ENCODE peak calls at places on chromosome 10, in five cellular contexts. F, Z, U, G and R are unnamed samples.
A peak's percentile ranks its signal among the peaks of the same experiment; 100 is the strongest.

GRCh38 chr10:98878418-98878817 is 357.2 kb downstream of the HPSE2 start:
- DNase-seq in G (no peak), U (no peak), Z (no peak), F (no peak), R (no peak)

GRCh38 chr10:96468845-96469244 is 44.9 kb downstream of the TLL2 start:
- DNase-seq in U (no peak), G (no peak), F (no peak), Z (no peak), R (peak; percentile 18)

GRCh38 chr10:17814981-17815380 is 5.8 kb downstream of the MRC1 start:
- DNase-seq in Z (no peak), U (no peak), F (no peak), G (no peak), R (no peak)

GRCh38 chr10:26445411-26446031 is 7.4 kb downstream of the APBB1IP start:
- DNase-seq in G (no peak), Z (no peak), F (no peak), U (no peak), R (no peak)

GRCh38 chr10:31928531-31929259 is at the start of gene ARHGAP12:
- DNase-seq in G (no peak), U (peak; percentile 88), Z (no peak), F (peak; percentile 74), R (peak; percentile 86)

GRCh38 chr10:33122014-33122788 is 164.2 kb upstream of the ITGB1 start:
- DNase-seq in U (no peak), F (no peak), Z (no peak), G (no peak), R (no peak)

GRCh38 chr10:15737635-15738034 is 17.9 kb upstream of the ITGA8 start:
- DNase-seq in F (no peak), U (no peak), G (no peak), Z (no peak), R (no peak)

GRCh38 chr10:25725917-25726716 is 207.9 kb upstream of the MYO3A start:
- DNase-seq in U (peak; percentile 46), Z (peak; percentile 35), G (no peak), F (peak; percentile 47), R (peak; percentile 43)

GRCh38 chr10:58782876-58783859 is 270.5 kb downstream of the BICC1 start:
- DNase-seq in Z (no peak), U (no peak), F (no peak), G (no peak), R (no peak)

GRCh38 chr10:90968448-90969086 is 47.7 kb upstream of the ANKRD1 start:
- DNase-seq in F (no peak), G (no peak), U (no peak), Z (no peak), R (no peak)

GRCh38 chr10:86316274-86316835 is 50.2 kb downstream of the GRID1 start:
- DNase-seq in U (no peak), F (no peak), Z (no peak), G (no peak), R (no peak)

GRCh38 chr10:22252801-22253577 is 35.2 kb upstream of the EBLN1 start:
- DNase-seq in G (no peak), F (no peak), U (no peak), Z (no peak), R (no peak)

GRCh38 chr10:50304655-50305054 is 53.3 kb upstream of the ASAH2 start:
- DNase-seq in U (no peak), F (no peak), Z (no peak), G (no peak), R (no peak)

GRCh38 chr10:102261842-102262241 is 16.5 kb downstream of the GBF1 start:
- DNase-seq in Z (no peak), G (no peak), F (no peak), U (no peak), R (no peak)

GRCh38 chr10:26455567-26456315 is 17.6 kb downstream of the APBB1IP start:
- DNase-seq in U (no peak), F (no peak), G (no peak), Z (no peak), R (no peak)

GRCh38 chr10:119724630-119725549 is 960 bp upstream of the INPP5F start:
- DNase-seq in G (no peak), U (no peak), Z (no peak), F (peak; percentile 37), R (no peak)

GRCh38 chr10:44262551-44263251 is 122.2 kb downstream of the CXCL12 start:
- DNase-seq in G (no peak), F (no peak), Z (no peak), U (no peak), R (no peak)

GRCh38 chr10:119139464-119140067 is 25.9 kb downstream of the SFXN4 start:
- DNase-seq in G (no peak), F (peak; percentile 28), Z (peak; percentile 16), U (no peak), R (peak; percentile 90)

GRCh38 chr10:72951760-72952159 is 2.8 kb downstream of the PLA2G12B start:
- DNase-seq in F (no peak), G (no peak), Z (no peak), U (no peak), R (no peak)
- H3K4me3 ChIP-seq in F (no peak overlapping the region), G (no peak overlapping the region), Z (no peak overlapping the region), U (no peak overlapping the region), R (no peak overlapping the region)

DNA sequence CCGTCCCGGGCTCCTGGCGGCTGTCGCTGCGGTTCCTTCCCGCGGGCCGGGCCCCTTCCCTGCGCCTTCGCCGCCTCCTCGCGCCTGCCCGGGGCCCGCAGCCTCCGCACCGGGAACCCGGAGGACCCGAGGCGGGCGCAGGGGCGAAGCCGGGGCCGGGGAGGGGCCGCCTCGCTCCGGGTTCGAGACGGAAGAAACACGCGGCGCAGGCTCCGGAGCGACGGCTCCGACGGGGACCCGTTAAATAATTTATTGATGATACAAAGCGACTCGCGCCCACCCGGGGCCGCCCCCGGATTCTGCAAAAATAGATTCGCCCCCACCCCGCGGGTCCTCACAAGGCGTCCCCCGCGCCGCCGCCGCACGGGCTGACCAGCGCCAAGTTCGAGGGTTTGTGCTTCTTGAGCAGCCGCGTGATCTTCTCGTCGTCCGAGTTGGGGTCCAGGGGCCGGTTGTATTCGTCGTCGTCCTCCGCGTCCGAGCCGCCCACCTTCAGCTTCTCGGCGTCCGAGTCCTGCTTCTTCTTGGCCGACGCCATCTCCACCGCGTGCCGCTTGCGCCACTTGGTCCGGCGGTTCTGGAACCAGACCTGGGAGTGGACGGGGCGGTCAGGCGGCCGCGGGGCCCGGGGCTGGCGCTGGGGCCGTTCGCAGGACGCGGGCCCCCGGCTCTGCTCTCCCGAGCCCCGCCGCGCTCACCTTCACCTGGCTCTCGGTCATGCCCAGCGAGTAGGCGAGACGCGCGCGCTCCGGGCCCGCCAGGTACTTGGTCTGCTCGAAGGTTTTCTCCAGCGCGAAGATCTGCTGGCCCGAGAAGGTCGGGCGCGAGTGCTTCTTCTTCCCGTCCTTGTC is 1.1 kb downstream of the NKX6-2 start:
- DNase-seq in F (no peak), G (no peak), Z (no peak), U (no peak), R (no peak)
- TF ChIP-seq EZH2 in F (no peak), G (no peak), Z (no peak), U (no peak), R (no peak)

GRCh38 chr10:66629976-66630375 is 295.9 kb upstream of the LRRTM3 start:
- DNase-seq in G (no peak), F (no peak), U (no peak), Z (no peak), R (no peak)
- H3K36me3 ChIP-seq in G (no peaks in the 10 kb centered on the region), F (no peaks in the 10 kb centered on the region), U (no peaks in the 10 kb centered on the region), Z (no peaks in the 10 kb centered on the region), R (no peaks in the 10 kb centered on the region)

DNA sequence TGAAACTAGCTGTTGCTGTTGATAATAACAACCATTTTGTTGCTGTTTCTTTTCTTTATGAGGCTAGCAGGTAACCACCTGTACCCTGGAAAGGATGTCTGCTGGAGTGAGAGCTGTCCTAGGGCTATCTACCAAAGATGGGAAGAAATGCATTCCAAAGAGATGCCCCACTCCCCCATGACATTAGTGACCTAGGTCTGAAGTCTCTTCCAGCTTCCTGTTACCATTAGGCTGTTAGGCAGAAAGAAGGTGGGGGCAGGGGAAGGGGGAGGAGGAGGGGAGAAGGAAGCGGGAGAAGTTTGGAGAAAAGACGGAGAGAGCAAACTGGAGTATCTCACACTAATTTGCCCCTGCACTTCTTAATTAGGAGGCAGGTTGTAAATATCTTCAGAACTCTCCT is 118.5 kb downstream of the ABLIM1 start:
- DNase-seq in G (no peak), U (no peak), F (no peak), Z (no peak), R (no peak)
- H3K4me3 ChIP-seq in G (no peak overlapping the region), U (no peak overlapping the region), F (no peak overlapping the region), Z (no peak overlapping the region), R (no peak overlapping the region)

GRCh38 chr10:75951026-75951589 is 519.7 kb downstream of the LRMDA start:
- DNase-seq in Z (no peak), G (no peak), F (no peak), U (no peak), R (no peak)
- TF ChIP-seq EZH2 in Z (no peak), G (no peak), F (no peak), U (no peak), R (no peak)

GRCh38 chr10:110284262-110284661 is 20.5 kb downstream of the SMNDC1 start:
- DNase-seq in G (no peak), F (no peak), Z (no peak), U (no peak), R (no peak)
- H3K36me3 ChIP-seq in G (no peaks in the 10 kb centered on the region), F (peaks cover 9% of the 10 kb centered on the region), Z (peaks cover 35% of the 10 kb centered on the region), U (peaks cover 60% of the 10 kb centered on the region), R (peaks cover 37% of the 10 kb centered on the region)

DNA sequence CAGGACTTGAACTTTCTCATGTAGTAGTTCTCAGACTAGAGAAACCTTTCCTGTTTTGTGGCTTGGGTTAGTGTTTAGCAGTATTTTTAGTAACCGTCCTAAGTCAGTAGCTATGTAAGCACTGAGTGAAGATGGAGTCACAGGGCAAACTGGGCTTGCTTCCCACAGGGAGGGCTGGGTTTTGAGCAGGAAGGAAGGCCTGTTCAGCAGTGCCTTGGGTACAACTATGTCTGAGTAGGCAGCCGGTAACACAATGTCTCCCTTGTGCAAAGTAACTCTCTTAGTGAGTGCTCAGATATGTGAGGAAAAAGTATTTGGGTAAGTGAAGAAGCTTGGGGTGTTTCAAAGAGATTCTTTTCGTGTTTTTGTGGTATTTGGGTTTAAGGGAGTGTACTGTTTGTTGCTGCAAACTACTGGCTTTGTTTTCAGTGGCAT is 96.4 kb downstream of the CCSER2 start:
- DNase-seq in Z (peak; percentile 36), U (no peak), G (peak; percentile 2), F (peak; percentile 54), R (peak; percentile 58)
- H3K4me3 ChIP-seq in Z (no peak overlapping the region), U (no peak overlapping the region), G (no peak overlapping the region), F (no peak overlapping the region), R (no peak overlapping the region)

DNA sequence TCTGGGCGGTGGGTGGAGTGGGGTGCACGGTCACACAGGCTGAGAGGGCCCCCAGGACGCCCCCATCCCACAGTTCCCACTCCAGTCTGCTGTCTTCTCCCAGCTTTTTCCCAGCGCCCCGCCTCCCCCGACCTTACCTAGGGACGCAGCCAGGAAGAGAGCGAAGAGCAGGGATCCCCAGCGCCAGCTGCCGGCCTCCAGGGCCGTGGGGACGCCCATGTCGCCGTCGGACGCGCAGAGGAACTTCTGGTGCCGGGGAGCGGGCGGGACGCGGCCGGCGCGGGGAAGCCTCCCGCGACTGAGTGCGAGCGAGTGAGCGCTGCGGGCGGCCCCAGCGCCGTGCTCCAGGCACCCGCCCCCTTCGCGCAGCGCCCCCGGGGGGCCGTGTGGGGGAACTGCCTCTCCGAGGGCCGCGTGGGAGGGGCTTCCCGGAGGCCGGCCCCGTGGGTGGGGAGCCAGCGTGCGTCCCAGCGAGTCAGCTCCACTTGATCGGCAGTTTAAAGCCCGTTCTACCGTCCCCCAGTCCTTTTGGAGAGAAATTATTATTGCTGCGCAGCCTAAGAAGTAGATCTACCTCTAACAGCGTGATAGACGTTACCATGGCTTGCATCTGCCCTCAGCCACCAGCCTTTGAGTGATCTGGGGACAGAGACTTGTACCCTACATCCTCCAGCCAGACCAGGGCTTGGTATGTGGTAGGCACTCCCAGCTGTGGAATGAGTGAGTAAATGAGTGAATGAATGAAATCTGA is at the start of gene VSIR:
- DNase-seq in U (peak; percentile 100), F (peak; percentile 48), G (peak; percentile 51), Z (peak; percentile 59), R (peak; percentile 91)
- TF ChIP-seq EZH2 in U (no peak), F (no peak), G (no peak), Z (no peak), R (no peak)